ENCODE peak calls at places on chromosomes 12 and 14, in six cellular contexts. T is CD4-positive, CD25-positive, alpha-beta regulatory T cell; U is left ventricle myocardium inferior; D is neural progenitor cell; A is esophagus squamous epithelium; P is mammary epithelial cell. K is an unnamed sample. For H3K4me1 and H3K9me3, the result is how much of the 10 kb centered on the place peaks cover.

GRCh38 chr12:111451649-111452129 is 46.0 kb downstream of the SH2B3 start:
- DNase-seq in T (peak), U (no peak), D (peak), A (no peak), P (peak), K (no peak)

GRCh38 chr12:16225692-16226091 is 51.8 kb downstream of the SLC15A5 start:
- DNase-seq in T (no peak), U (no peak), D (no peak), A (no peak), P (no peak), K (no peak)

GRCh38 chr14:51167587-51168219 is 72.3 kb upstream of the TMX1 start:
- DNase-seq in T (no peak), U (no peak), D (no peak), A (no peak), P (no peak), K (no peak)

GRCh38 chr12:50224026-50224692 is 57.0 kb upstream of the CERS5 start:
- DNase-seq in T (peak), U (no peak), D (peak), A (no peak), P (peak), K (peak)

GRCh38 chr12:56126732-56127239 is 1.3 kb upstream of the ESYT1 start:
- DNase-seq in T (no peak), U (no peak), D (no peak), A (no peak), P (no peak), K (no peak)

GRCh38 chr14:64541261-64541970 is 875 bp downstream of the HSPA2 start:
- DNase-seq in T (peak), U (peak), D (no peak), A (no peak), P (no peak), K (peak)

GRCh38 chr12:117090816-117091711 is 8.2 kb downstream of the TESC start:
- DNase-seq in T (no peak), U (no peak), D (no peak), A (no peak), P (no peak), K (no peak)

GRCh38 chr12:41936333-41936732 is 208.3 kb downstream of the GXYLT1 start:
- DNase-seq in T (no peak), U (no peak), D (no peak), A (no peak), P (no peak), K (no peak)

DNA sequence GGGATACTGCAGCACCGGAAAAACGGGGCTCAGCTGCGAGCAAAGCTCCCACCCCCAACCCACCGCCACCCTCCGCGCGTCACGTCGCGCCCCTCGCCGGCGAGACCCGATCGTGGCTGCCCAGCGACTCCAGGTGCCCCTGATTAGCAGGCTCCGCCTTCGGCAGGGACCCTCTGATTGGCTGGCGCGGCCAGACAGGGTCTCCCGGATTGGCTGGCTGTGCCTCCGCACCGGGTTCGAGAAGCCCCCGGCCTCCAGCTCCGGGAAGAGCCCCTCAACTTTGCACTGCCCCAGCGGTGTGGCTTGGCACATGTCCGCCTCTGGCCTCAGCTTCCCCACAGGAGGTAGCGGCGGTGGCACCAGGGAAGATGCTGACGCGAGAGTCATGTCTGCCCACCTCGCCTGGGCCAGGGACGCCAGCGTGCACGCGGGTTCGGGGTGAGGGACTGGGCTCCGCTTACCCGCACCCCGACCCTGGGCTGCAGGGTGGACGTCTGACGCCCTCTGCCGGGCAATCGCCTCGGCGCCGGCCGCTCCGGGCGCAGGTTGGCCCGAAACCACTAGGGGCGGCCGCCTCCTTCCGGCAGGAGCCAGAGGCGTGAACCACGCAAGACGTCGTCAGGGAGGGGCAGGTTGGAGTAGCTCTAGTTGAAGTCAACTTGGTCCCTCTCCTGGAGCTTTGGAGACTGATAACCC is 496 bp upstream of the RHOF start:
- DNase-seq in T (peak), U (peak), D (peak), A (peak), P (peak), K (peak)
- H3K4me1 ChIP-seq in T (half or more), U (half or more), D (under half), A (half or more), P (half or more), K (half or more)

GRCh38 chr14:21714318-21714929 is 40.8 kb upstream of the OR4E1 start:
- DNase-seq in T (no peak), U (no peak), D (no peak), A (no peak), P (no peak), K (no peak)

GRCh38 chr14:21711360-21711961 is 37.8 kb upstream of the OR4E1 start:
- DNase-seq in T (peak), U (no peak), D (peak), A (no peak), P (peak), K (no peak)

DNA sequence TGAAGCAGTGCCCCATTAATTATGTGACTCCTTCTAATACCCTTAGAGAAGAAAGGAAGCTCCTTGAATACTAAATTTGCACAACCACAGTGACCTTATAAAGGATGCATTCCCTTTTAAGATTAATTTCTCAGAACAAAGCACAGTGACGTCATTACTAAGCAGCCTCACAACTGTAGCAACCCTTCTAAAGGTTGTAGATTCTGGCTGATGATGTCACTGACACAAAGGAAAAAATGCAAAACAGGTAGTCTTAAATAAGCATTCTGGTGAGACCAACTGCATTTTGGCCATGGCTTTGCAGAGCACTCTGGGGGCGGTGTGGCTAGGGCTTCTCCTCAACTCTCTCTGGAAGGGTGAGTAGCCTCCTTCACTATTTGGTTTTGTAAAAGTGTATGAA is 38.4 kb upstream of the OR4E1 start:
- DNase-seq in T (no peak), U (no peak), D (no peak), A (no peak), P (no peak), K (no peak)
- H3K4me3 ChIP-seq in T (peak), U (no peak), D (no peak), A (no peak), P (no peak), K (no peak)

GRCh38 chr12:9334026-9334692 is 126.0 kb upstream of the PZP start:
- DNase-seq in T (no peak), U (no peak), D (no peak), A (no peak), P (no peak), K (no peak)
- H3K9me3 ChIP-seq in T (under half), U (under half), D (under half), A (under half), P (under half), K (under half)

DNA sequence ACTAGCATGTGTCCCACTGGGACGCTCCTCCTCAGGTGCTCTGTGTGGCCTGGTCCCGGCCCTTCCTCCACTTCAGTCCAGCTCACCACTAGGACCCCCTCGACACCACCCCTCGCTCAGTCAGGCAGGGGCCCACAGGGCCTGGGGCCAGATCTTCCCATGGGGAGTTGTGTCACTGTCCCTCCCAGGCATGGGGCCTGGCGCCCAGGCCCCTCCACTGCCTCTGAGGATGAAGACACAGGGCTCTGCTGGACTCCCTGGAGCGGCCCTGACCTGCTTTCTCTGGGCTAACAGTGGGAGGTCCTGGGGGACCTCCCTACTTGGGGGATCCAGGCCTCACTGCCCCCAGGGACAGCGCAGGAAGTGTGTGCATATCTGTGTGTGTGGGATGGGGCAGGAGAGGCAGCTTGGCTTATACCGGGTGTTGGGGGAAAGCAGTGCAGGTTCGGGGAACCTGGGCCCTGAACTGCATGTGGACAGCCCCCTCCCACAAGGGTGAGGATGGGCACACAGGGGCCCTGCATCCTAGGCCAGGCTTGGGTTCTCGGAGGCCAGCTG is 43.8 kb downstream of the KRT80 start:
- DNase-seq in T (no peak), U (no peak), D (no peak), A (no peak), P (no peak), K (no peak)
- H3K4me1 ChIP-seq in T (under half), U (half or more), D (under half), A (half or more), P (half or more), K (under half)

DNA sequence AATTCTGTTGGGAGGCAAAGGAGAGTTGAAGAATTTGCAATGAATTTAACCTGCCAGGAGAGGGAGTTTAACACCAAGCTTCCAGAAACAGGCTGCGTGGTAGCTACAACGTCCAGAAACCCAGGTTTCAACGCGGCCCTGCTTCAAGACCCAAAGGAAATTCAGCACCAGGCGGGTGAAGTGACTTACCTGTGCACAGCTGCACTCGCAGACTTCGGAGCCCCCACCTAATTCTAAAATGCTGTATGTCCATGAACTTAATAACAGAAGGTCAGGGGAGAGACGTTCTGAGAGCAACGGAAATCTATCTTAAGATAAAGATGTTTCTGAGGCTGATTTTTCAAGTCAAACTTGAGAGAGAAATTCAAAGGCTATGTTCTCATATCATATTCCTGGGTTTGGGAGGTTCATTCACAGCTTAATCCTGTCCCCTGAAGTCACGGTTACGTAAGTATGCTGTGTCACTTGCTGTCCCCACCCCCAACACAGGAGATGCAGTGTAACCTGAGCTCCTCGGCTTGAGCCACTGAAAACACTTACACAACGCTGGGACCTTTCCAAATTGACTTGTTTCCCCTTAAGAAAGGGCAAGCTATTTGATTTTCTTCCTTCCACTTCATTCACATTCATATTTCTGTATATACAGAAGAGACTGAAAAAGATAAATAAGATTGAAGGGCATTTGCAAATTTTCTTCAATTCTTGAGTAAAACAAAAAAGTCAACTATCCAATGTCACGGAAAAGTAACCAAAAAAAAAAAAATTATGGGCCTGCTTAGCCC is 22.7 kb downstream of the CLIP1 start:
- DNase-seq in T (peak), U (peak), D (peak), A (no peak), P (peak), K (peak)
- H3K4me3 ChIP-seq in T (peak), U (peak), D (peak), A (no peak), P (peak), K (peak)

GRCh38 chr12:108438687-108439086 is 76.4 kb upstream of the FICD start:
- DNase-seq in T (no peak), U (no peak), D (no peak), A (no peak), P (no peak), K (no peak)
- H3K9me3 ChIP-seq in T (under half), U (under half), D (under half), A (under half), P (under half), K (under half)

GRCh38 chr12:92035477-92035876 is 110.2 kb downstream of the BTG1 start:
- DNase-seq in T (no peak), U (no peak), D (no peak), A (no peak), P (no peak), K (no peak)

GRCh38 chr12:92038476-92038875 is 107.2 kb downstream of the BTG1 start:
- DNase-seq in T (no peak), U (no peak), D (no peak), A (no peak), P (no peak), K (no peak)

GRCh38 chr12:92036061-92036620 is 109.5 kb downstream of the BTG1 start:
- DNase-seq in T (no peak), U (no peak), D (no peak), A (no peak), P (no peak), K (no peak)

GRCh38 chr12:92034858-92035401 is 110.7 kb downstream of the BTG1 start:
- DNase-seq in T (peak), U (peak), D (no peak), A (no peak), P (peak), K (peak)

DNA sequence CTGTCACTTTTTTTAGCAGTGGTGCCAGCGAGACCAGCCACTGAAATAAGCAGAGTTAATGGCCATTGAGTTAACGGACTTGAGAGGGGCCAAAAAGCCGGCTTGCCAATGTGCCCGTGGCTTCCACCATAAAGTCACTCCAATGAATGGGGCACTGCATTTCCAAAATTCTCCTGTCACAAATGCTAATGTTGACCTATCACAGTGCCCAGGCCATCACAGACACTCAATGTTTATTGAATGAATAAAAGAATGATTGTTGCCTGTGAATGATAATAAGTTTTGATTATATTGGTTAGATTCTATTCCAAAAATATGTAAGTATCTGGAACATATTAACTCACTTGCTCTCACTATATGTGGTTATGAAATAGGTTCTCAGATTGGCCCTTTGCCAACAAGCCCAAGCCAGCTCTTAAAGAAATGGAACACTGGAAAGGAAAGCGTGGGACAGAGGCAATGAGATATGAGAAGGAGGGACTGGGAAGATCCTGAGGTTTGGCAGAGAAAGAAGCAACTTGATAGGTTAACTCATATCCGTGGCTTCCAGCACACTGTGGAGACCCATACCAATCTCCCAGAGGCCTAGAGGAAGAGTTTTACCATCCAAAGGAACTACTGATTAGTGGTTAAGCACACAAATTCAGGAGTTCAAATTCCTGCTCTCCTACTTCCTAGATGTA is 108.7 kb downstream of the BTG1 start:
- DNase-seq in T (no peak), U (no peak), D (no peak), A (no peak), P (peak), K (no peak)
- H3K4me1 ChIP-seq in T (half or more), U (under half), D (under half), A (under half), P (under half), K (under half)